ENCODE peak calls at places on chromosome 21, in ten cellular contexts. One of them, this sample, is unnamed.

GRCh38 chr21:46637952-46638746 is 2.7 kb downstream of the PRMT2 start:
- DNase-seq in head of caudate nucleus: no peak
- DNase-seq in HFFc6: no peak
- DNase-seq in ureter: no peak
- DNase-seq in naive B cell: no peak
- DNase-seq in activated effector memory CD4-positive, alpha-beta T cell treated with anti-CD3 and anti-CD28 coated beads, Interleukin-2, amount 50 U/mL, for 16 hours: no peak
- DNase-seq in SHP77: no peak
- DNase-seq in NT2/D1: no peak
- DNase-seq in activated gamma-delta T cell treated with anti-CD3 and anti-CD28 coated beads, Interleukin-2, amount 50 U/mL, for 16 hours: no peak
- DNase-seq in endothelial cell of umbilical vein: peak; percentile 24
- DNase-seq in this sample: no peak

GRCh38 chr21:38244885-38245869 is 11.6 kb upstream of the KCNJ15 start:
- DNase-seq in endothelial cell of umbilical vein: peak; percentile 33
- DNase-seq in NT2/D1: no peak
- DNase-seq in naive B cell: no peak
- DNase-seq in activated effector memory CD4-positive, alpha-beta T cell treated with anti-CD3 and anti-CD28 coated beads, Interleukin-2, amount 50 U/mL, for 16 hours: peak; percentile 69
- DNase-seq in ureter: no peak
- DNase-seq in HFFc6: peak; percentile 97
- DNase-seq in SHP77: peak; percentile 4
- DNase-seq in activated gamma-delta T cell treated with anti-CD3 and anti-CD28 coated beads, Interleukin-2, amount 50 U/mL, for 16 hours: peak; percentile 16
- DNase-seq in head of caudate nucleus: no peak
- DNase-seq in this sample: peak; percentile 68

GRCh38 chr21:42674351-42674940 is 21.0 kb downstream of the PDE9A start:
- DNase-seq in ureter: peak; percentile 59
- DNase-seq in endothelial cell of umbilical vein: no peak
- DNase-seq in activated gamma-delta T cell treated with anti-CD3 and anti-CD28 coated beads, Interleukin-2, amount 50 U/mL, for 16 hours: no peak
- DNase-seq in activated effector memory CD4-positive, alpha-beta T cell treated with anti-CD3 and anti-CD28 coated beads, Interleukin-2, amount 50 U/mL, for 16 hours: no peak
- DNase-seq in naive B cell: no peak
- DNase-seq in SHP77: peak; percentile 38
- DNase-seq in head of caudate nucleus: no peak
- DNase-seq in HFFc6: no peak
- DNase-seq in NT2/D1: no peak
- DNase-seq in this sample: no peak

GRCh38 chr21:31526040-31526439 is 133.5 kb upstream of the SOD1 start:
- DNase-seq in NT2/D1: no peak
- DNase-seq in SHP77: no peak
- DNase-seq in naive B cell: no peak
- DNase-seq in head of caudate nucleus: no peak
- DNase-seq in ureter: no peak
- DNase-seq in endothelial cell of umbilical vein: no peak
- DNase-seq in HFFc6: no peak
- DNase-seq in activated gamma-delta T cell treated with anti-CD3 and anti-CD28 coated beads, Interleukin-2, amount 50 U/mL, for 16 hours: no peak
- DNase-seq in activated effector memory CD4-positive, alpha-beta T cell treated with anti-CD3 and anti-CD28 coated beads, Interleukin-2, amount 50 U/mL, for 16 hours: no peak
- DNase-seq in this sample: no peak

GRCh38 chr21:29538115-29538514 is 239.4 kb downstream of the BACH1 start:
- DNase-seq in head of caudate nucleus: no peak
- DNase-seq in SHP77: no peak
- DNase-seq in HFFc6: no peak
- DNase-seq in naive B cell: no peak
- DNase-seq in ureter: no peak
- DNase-seq in activated gamma-delta T cell treated with anti-CD3 and anti-CD28 coated beads, Interleukin-2, amount 50 U/mL, for 16 hours: no peak
- DNase-seq in activated effector memory CD4-positive, alpha-beta T cell treated with anti-CD3 and anti-CD28 coated beads, Interleukin-2, amount 50 U/mL, for 16 hours: no peak
- DNase-seq in endothelial cell of umbilical vein: no peak
- DNase-seq in NT2/D1: no peak
- DNase-seq in this sample: no peak

GRCh38 chr21:42039911-42040351 is 29.8 kb upstream of the ZBTB21 start:
- DNase-seq in activated effector memory CD4-positive, alpha-beta T cell treated with anti-CD3 and anti-CD28 coated beads, Interleukin-2, amount 50 U/mL, for 16 hours: no peak
- DNase-seq in activated gamma-delta T cell treated with anti-CD3 and anti-CD28 coated beads, Interleukin-2, amount 50 U/mL, for 16 hours: no peak
- DNase-seq in NT2/D1: no peak
- DNase-seq in endothelial cell of umbilical vein: no peak
- DNase-seq in SHP77: peak; percentile 23
- DNase-seq in head of caudate nucleus: no peak
- DNase-seq in naive B cell: no peak
- DNase-seq in ureter: no peak
- DNase-seq in HFFc6: peak; percentile 72
- DNase-seq in this sample: no peak

GRCh38 chr21:41612674-41613250 is 104.8 kb upstream of the TMPRSS2 start:
- DNase-seq in head of caudate nucleus: peak; percentile 36
- DNase-seq in SHP77: peak; percentile 15
- DNase-seq in activated gamma-delta T cell treated with anti-CD3 and anti-CD28 coated beads, Interleukin-2, amount 50 U/mL, for 16 hours: no peak
- DNase-seq in NT2/D1: peak; percentile 77
- DNase-seq in HFFc6: peak; percentile 93
- DNase-seq in ureter: peak; percentile 73
- DNase-seq in endothelial cell of umbilical vein: no peak
- DNase-seq in activated effector memory CD4-positive, alpha-beta T cell treated with anti-CD3 and anti-CD28 coated beads, Interleukin-2, amount 50 U/mL, for 16 hours: no peak
- DNase-seq in naive B cell: no peak
- DNase-seq in this sample: peak; percentile 57

GRCh38 chr21:22019766-22020165 is 1021.6 kb downstream of the NCAM2 start:
- DNase-seq in activated effector memory CD4-positive, alpha-beta T cell treated with anti-CD3 and anti-CD28 coated beads, Interleukin-2, amount 50 U/mL, for 16 hours: no peak
- DNase-seq in NT2/D1: no peak
- DNase-seq in head of caudate nucleus: no peak
- DNase-seq in endothelial cell of umbilical vein: no peak
- DNase-seq in HFFc6: no peak
- DNase-seq in activated gamma-delta T cell treated with anti-CD3 and anti-CD28 coated beads, Interleukin-2, amount 50 U/mL, for 16 hours: no peak
- DNase-seq in naive B cell: no peak
- DNase-seq in SHP77: no peak
- DNase-seq in ureter: no peak
- DNase-seq in this sample: no peak

GRCh38 chr21:36105327-36105842 is 29.5 kb upstream of the CBR3 start:
- DNase-seq in naive B cell: no peak
- DNase-seq in HFFc6: no peak
- DNase-seq in head of caudate nucleus: no peak
- DNase-seq in activated gamma-delta T cell treated with anti-CD3 and anti-CD28 coated beads, Interleukin-2, amount 50 U/mL, for 16 hours: no peak
- DNase-seq in activated effector memory CD4-positive, alpha-beta T cell treated with anti-CD3 and anti-CD28 coated beads, Interleukin-2, amount 50 U/mL, for 16 hours: no peak
- DNase-seq in endothelial cell of umbilical vein: no peak
- DNase-seq in NT2/D1: no peak
- DNase-seq in ureter: no peak
- DNase-seq in SHP77: no peak
- DNase-seq in this sample: no peak

GRCh38 chr21:15775981-15776380 is 46.2 kb downstream of the USP25 start:
- DNase-seq in head of caudate nucleus: no peak
- DNase-seq in activated effector memory CD4-positive, alpha-beta T cell treated with anti-CD3 and anti-CD28 coated beads, Interleukin-2, amount 50 U/mL, for 16 hours: no peak
- DNase-seq in activated gamma-delta T cell treated with anti-CD3 and anti-CD28 coated beads, Interleukin-2, amount 50 U/mL, for 16 hours: no peak
- DNase-seq in naive B cell: no peak
- DNase-seq in NT2/D1: no peak
- DNase-seq in HFFc6: peak; percentile 91
- DNase-seq in SHP77: no peak
- DNase-seq in endothelial cell of umbilical vein: no peak
- DNase-seq in ureter: no peak
- DNase-seq in this sample: no peak

GRCh38 chr21:41777934-41778815 is 11.3 kb upstream of the RIPK4 start:
- DNase-seq in NT2/D1: peak; percentile 93
- DNase-seq in head of caudate nucleus: peak; percentile 80
- DNase-seq in endothelial cell of umbilical vein: peak; percentile 58
- DNase-seq in HFFc6: peak; percentile 80
- DNase-seq in naive B cell: no peak
- DNase-seq in activated effector memory CD4-positive, alpha-beta T cell treated with anti-CD3 and anti-CD28 coated beads, Interleukin-2, amount 50 U/mL, for 16 hours: peak; percentile 63
- DNase-seq in ureter: peak; percentile 85
- DNase-seq in activated gamma-delta T cell treated with anti-CD3 and anti-CD28 coated beads, Interleukin-2, amount 50 U/mL, for 16 hours: no peak
- DNase-seq in SHP77: peak; percentile 63
- DNase-seq in this sample: peak; percentile 59

GRCh38 chr21:42357307-42357706 is 6.5 kb upstream of the TFF2 start:
- DNase-seq in NT2/D1: no peak
- DNase-seq in activated effector memory CD4-positive, alpha-beta T cell treated with anti-CD3 and anti-CD28 coated beads, Interleukin-2, amount 50 U/mL, for 16 hours: no peak
- DNase-seq in HFFc6: no peak
- DNase-seq in SHP77: no peak
- DNase-seq in ureter: no peak
- DNase-seq in endothelial cell of umbilical vein: no peak
- DNase-seq in activated gamma-delta T cell treated with anti-CD3 and anti-CD28 coated beads, Interleukin-2, amount 50 U/mL, for 16 hours: no peak
- DNase-seq in head of caudate nucleus: no peak
- DNase-seq in naive B cell: no peak
- DNase-seq in this sample: no peak

GRCh38 chr21:37270576-37271365 is 3.6 kb upstream of the VPS26C start:
- DNase-seq in SHP77: no peak
- DNase-seq in ureter: no peak
- DNase-seq in endothelial cell of umbilical vein: no peak
- DNase-seq in NT2/D1: no peak
- DNase-seq in naive B cell: no peak
- DNase-seq in activated gamma-delta T cell treated with anti-CD3 and anti-CD28 coated beads, Interleukin-2, amount 50 U/mL, for 16 hours: no peak
- DNase-seq in HFFc6: no peak
- DNase-seq in activated effector memory CD4-positive, alpha-beta T cell treated with anti-CD3 and anti-CD28 coated beads, Interleukin-2, amount 50 U/mL, for 16 hours: no peak
- DNase-seq in head of caudate nucleus: no peak
- DNase-seq in this sample: no peak

GRCh38 chr21:38494688-38495087 is 3.6 kb downstream of the ERG start:
- DNase-seq in ureter: no peak
- DNase-seq in HFFc6: peak; percentile 15
- DNase-seq in NT2/D1: no peak
- DNase-seq in activated effector memory CD4-positive, alpha-beta T cell treated with anti-CD3 and anti-CD28 coated beads, Interleukin-2, amount 50 U/mL, for 16 hours: no peak
- DNase-seq in naive B cell: no peak
- DNase-seq in SHP77: no peak
- DNase-seq in endothelial cell of umbilical vein: peak; percentile 88
- DNase-seq in head of caudate nucleus: no peak
- DNase-seq in activated gamma-delta T cell treated with anti-CD3 and anti-CD28 coated beads, Interleukin-2, amount 50 U/mL, for 16 hours: no peak
- DNase-seq in this sample: no peak

GRCh38 chr21:46084041-46084561 is 13.8 kb upstream of the COL6A2 start:
- DNase-seq in NT2/D1: no peak
- DNase-seq in HFFc6: no peak
- DNase-seq in ureter: no peak
- DNase-seq in head of caudate nucleus: no peak
- DNase-seq in activated gamma-delta T cell treated with anti-CD3 and anti-CD28 coated beads, Interleukin-2, amount 50 U/mL, for 16 hours: no peak
- DNase-seq in activated effector memory CD4-positive, alpha-beta T cell treated with anti-CD3 and anti-CD28 coated beads, Interleukin-2, amount 50 U/mL, for 16 hours: no peak
- DNase-seq in endothelial cell of umbilical vein: no peak
- DNase-seq in SHP77: no peak
- DNase-seq in naive B cell: no peak
- DNase-seq in this sample: no peak

GRCh38 chr21:17646790-17647189 is 34.1 kb upstream of the BTG3 start:
- DNase-seq in HFFc6: no peak
- DNase-seq in SHP77: no peak
- DNase-seq in activated effector memory CD4-positive, alpha-beta T cell treated with anti-CD3 and anti-CD28 coated beads, Interleukin-2, amount 50 U/mL, for 16 hours: no peak
- DNase-seq in endothelial cell of umbilical vein: no peak
- DNase-seq in NT2/D1: no peak
- DNase-seq in activated gamma-delta T cell treated with anti-CD3 and anti-CD28 coated beads, Interleukin-2, amount 50 U/mL, for 16 hours: no peak
- DNase-seq in ureter: no peak
- DNase-seq in head of caudate nucleus: no peak
- DNase-seq in naive B cell: no peak
- DNase-seq in this sample: no peak

GRCh38 chr21:40053007-40053406 is 185.8 kb downstream of the PCP4 start:
- DNase-seq in activated effector memory CD4-positive, alpha-beta T cell treated with anti-CD3 and anti-CD28 coated beads, Interleukin-2, amount 50 U/mL, for 16 hours: no peak
- DNase-seq in naive B cell: no peak
- DNase-seq in activated gamma-delta T cell treated with anti-CD3 and anti-CD28 coated beads, Interleukin-2, amount 50 U/mL, for 16 hours: no peak
- DNase-seq in NT2/D1: no peak
- DNase-seq in ureter: peak; percentile 60
- DNase-seq in head of caudate nucleus: no peak
- DNase-seq in SHP77: peak; percentile 2
- DNase-seq in HFFc6: no peak
- DNase-seq in endothelial cell of umbilical vein: no peak
- DNase-seq in this sample: no peak

GRCh38 chr21:43866233-43866632 is 1.2 kb downstream of the AGPAT3 start:
- DNase-seq in SHP77: no peak
- DNase-seq in activated gamma-delta T cell treated with anti-CD3 and anti-CD28 coated beads, Interleukin-2, amount 50 U/mL, for 16 hours: no peak
- DNase-seq in activated effector memory CD4-positive, alpha-beta T cell treated with anti-CD3 and anti-CD28 coated beads, Interleukin-2, amount 50 U/mL, for 16 hours: peak; percentile 82
- DNase-seq in HFFc6: peak; percentile 37
- DNase-seq in naive B cell: no peak
- DNase-seq in NT2/D1: no peak
- DNase-seq in endothelial cell of umbilical vein: no peak
- DNase-seq in head of caudate nucleus: no peak
- DNase-seq in ureter: no peak
- DNase-seq in this sample: peak; percentile 72

GRCh38 chr21:27422435-27422834 is 455.5 kb upstream of the ADAMTS5 start:
- DNase-seq in head of caudate nucleus: no peak
- DNase-seq in SHP77: no peak
- DNase-seq in NT2/D1: no peak
- DNase-seq in naive B cell: no peak
- DNase-seq in activated gamma-delta T cell treated with anti-CD3 and anti-CD28 coated beads, Interleukin-2, amount 50 U/mL, for 16 hours: no peak
- DNase-seq in HFFc6: peak; percentile 35
- DNase-seq in ureter: no peak
- DNase-seq in endothelial cell of umbilical vein: no peak
- DNase-seq in activated effector memory CD4-positive, alpha-beta T cell treated with anti-CD3 and anti-CD28 coated beads, Interleukin-2, amount 50 U/mL, for 16 hours: no peak
- DNase-seq in this sample: no peak

GRCh38 chr21:28423521-28423920 is 569.2 kb downstream of the LTN1 start:
- DNase-seq in naive B cell: no peak
- DNase-seq in endothelial cell of umbilical vein: no peak
- DNase-seq in activated effector memory CD4-positive, alpha-beta T cell treated with anti-CD3 and anti-CD28 coated beads, Interleukin-2, amount 50 U/mL, for 16 hours: no peak
- DNase-seq in ureter: no peak
- DNase-seq in SHP77: no peak
- DNase-seq in HFFc6: no peak
- DNase-seq in NT2/D1: no peak
- DNase-seq in head of caudate nucleus: no peak
- DNase-seq in activated gamma-delta T cell treated with anti-CD3 and anti-CD28 coated beads, Interleukin-2, amount 50 U/mL, for 16 hours: no peak
- DNase-seq in this sample: no peak

GRCh38 chr21:44874240-44874496 is 678 bp upstream of the PTTG1IP start:
- DNase-seq in NT2/D1: no peak
- DNase-seq in ureter: no peak
- DNase-seq in naive B cell: peak; percentile 42
- DNase-seq in activated gamma-delta T cell treated with anti-CD3 and anti-CD28 coated beads, Interleukin-2, amount 50 U/mL, for 16 hours: no peak
- DNase-seq in HFFc6: no peak
- DNase-seq in head of caudate nucleus: no peak
- DNase-seq in endothelial cell of umbilical vein: peak; percentile 62
- DNase-seq in SHP77: no peak
- DNase-seq in activated effector memory CD4-positive, alpha-beta T cell treated with anti-CD3 and anti-CD28 coated beads, Interleukin-2, amount 50 U/mL, for 16 hours: no peak
- DNase-seq in this sample: no peak

GRCh38 chr21:38333290-38334272 is 76.8 kb downstream of the KCNJ15 start:
- DNase-seq in head of caudate nucleus: no peak
- DNase-seq in SHP77: no peak
- DNase-seq in endothelial cell of umbilical vein: no peak
- DNase-seq in activated effector memory CD4-positive, alpha-beta T cell treated with anti-CD3 and anti-CD28 coated beads, Interleukin-2, amount 50 U/mL, for 16 hours: no peak
- DNase-seq in ureter: no peak
- DNase-seq in HFFc6: no peak
- DNase-seq in NT2/D1: no peak
- DNase-seq in naive B cell: no peak
- DNase-seq in activated gamma-delta T cell treated with anti-CD3 and anti-CD28 coated beads, Interleukin-2, amount 50 U/mL, for 16 hours: no peak
- DNase-seq in this sample: no peak

GRCh38 chr21:43354666-43355065 is 72.3 kb downstream of the SIK1 start:
- DNase-seq in ureter: no peak
- DNase-seq in activated effector memory CD4-positive, alpha-beta T cell treated with anti-CD3 and anti-CD28 coated beads, Interleukin-2, amount 50 U/mL, for 16 hours: no peak
- DNase-seq in HFFc6: no peak
- DNase-seq in activated gamma-delta T cell treated with anti-CD3 and anti-CD28 coated beads, Interleukin-2, amount 50 U/mL, for 16 hours: no peak
- DNase-seq in NT2/D1: no peak
- DNase-seq in head of caudate nucleus: no peak
- DNase-seq in endothelial cell of umbilical vein: no peak
- DNase-seq in SHP77: no peak
- DNase-seq in naive B cell: no peak
- DNase-seq in this sample: no peak

GRCh38 chr21:25421327-25422028 is 185.8 kb downstream of the MRPL39 start:
- DNase-seq in naive B cell: peak; percentile 70
- DNase-seq in activated gamma-delta T cell treated with anti-CD3 and anti-CD28 coated beads, Interleukin-2, amount 50 U/mL, for 16 hours: peak; percentile 19
- DNase-seq in HFFc6: peak; percentile 6
- DNase-seq in ureter: no peak
- DNase-seq in endothelial cell of umbilical vein: peak; percentile 60
- DNase-seq in SHP77: peak; percentile 71
- DNase-seq in activated effector memory CD4-positive, alpha-beta T cell treated with anti-CD3 and anti-CD28 coated beads, Interleukin-2, amount 50 U/mL, for 16 hours: peak; percentile 82
- DNase-seq in head of caudate nucleus: no peak
- DNase-seq in NT2/D1: peak; percentile 58
- DNase-seq in this sample: peak; percentile 69

GRCh38 chr21:17590443-17590842 is 22.3 kb downstream of the BTG3 start:
- DNase-seq in ureter: no peak
- DNase-seq in head of caudate nucleus: no peak
- DNase-seq in activated gamma-delta T cell treated with anti-CD3 and anti-CD28 coated beads, Interleukin-2, amount 50 U/mL, for 16 hours: no peak
- DNase-seq in activated effector memory CD4-positive, alpha-beta T cell treated with anti-CD3 and anti-CD28 coated beads, Interleukin-2, amount 50 U/mL, for 16 hours: no peak
- DNase-seq in HFFc6: no peak
- DNase-seq in NT2/D1: no peak
- DNase-seq in endothelial cell of umbilical vein: no peak
- DNase-seq in SHP77: no peak
- DNase-seq in naive B cell: no peak
- DNase-seq in this sample: no peak

This sample was measured in stimulated activated CD8-positive, alpha-beta memory T cell treated with anti-CD3 and anti-CD28 coated beads, Interleukin-4, amount 100 ng/mL, for 48 hours.